ENCODE peak calls at places on chromosomes 13 and 19, in seven cellular contexts. One of them, this sample, is unnamed. For H3K4me1, the result is how much of the 10 kb centered on the place peaks cover.

GRCh38 chr13:97844151-97844550 is 109.3 kb upstream of the IPO5 start:
- ATAC-seq in A549: no peak
- ATAC-seq in body of pancreas: no peak
- ATAC-seq in mucosa of descending colon: no peak
- ATAC-seq in left lung: no peak
- ATAC-seq in CD8-positive, alpha-beta T cell: no peak
- ATAC-seq in RWPE2: no peak
- ATAC-seq in this sample: no peak

GRCh38 chr19:41994994-41995958 is 1.2 kb upstream of the ATP1A3 start:
- ATAC-seq in mucosa of descending colon: no peak
- ATAC-seq in A549: no peak
- ATAC-seq in left lung: no peak
- ATAC-seq in body of pancreas: no peak
- ATAC-seq in CD8-positive, alpha-beta T cell: no peak
- ATAC-seq in RWPE2: no peak
- ATAC-seq in this sample: no peak

GRCh38 chr13:99230991-99231390 is 27.2 kb downstream of the GPR18 start:
- ATAC-seq in left lung: no peak
- ATAC-seq in mucosa of descending colon: no peak
- ATAC-seq in body of pancreas: no peak
- ATAC-seq in CD8-positive, alpha-beta T cell: peak
- ATAC-seq in A549: no peak
- ATAC-seq in RWPE2: no peak
- ATAC-seq in this sample: no peak

GRCh38 chr19:41921280-41922219 is 6.7 kb downstream of the ERFL start:
- ATAC-seq in body of pancreas: no peak
- ATAC-seq in left lung: no peak
- ATAC-seq in RWPE2: no peak
- ATAC-seq in CD8-positive, alpha-beta T cell: peak
- ATAC-seq in A549: no peak
- ATAC-seq in mucosa of descending colon: no peak
- ATAC-seq in this sample: no peak

GRCh38 chr13:46121597-46122163 is 16.8 kb upstream of the CPB2 start:
- ATAC-seq in left lung: no peak
- ATAC-seq in mucosa of descending colon: no peak
- ATAC-seq in CD8-positive, alpha-beta T cell: no peak
- ATAC-seq in body of pancreas: no peak
- ATAC-seq in RWPE2: no peak
- ATAC-seq in A549: no peak
- ATAC-seq in this sample: no peak

GRCh38 chr13:32209670-32210069 is 105.5 kb downstream of the ZAR1L start:
- ATAC-seq in A549: no peak
- ATAC-seq in body of pancreas: no peak
- ATAC-seq in left lung: no peak
- ATAC-seq in RWPE2: no peak
- ATAC-seq in CD8-positive, alpha-beta T cell: no peak
- ATAC-seq in mucosa of descending colon: no peak
- ATAC-seq in this sample: no peak

GRCh38 chr13:94988654-94989053 is 276.3 kb upstream of the SOX21 start:
- ATAC-seq in A549: peak
- ATAC-seq in RWPE2: no peak
- ATAC-seq in body of pancreas: no peak
- ATAC-seq in CD8-positive, alpha-beta T cell: no peak
- ATAC-seq in mucosa of descending colon: no peak
- ATAC-seq in left lung: peak
- ATAC-seq in this sample: no peak

GRCh38 chr13:77207943-77208342 is 119.0 kb downstream of the MYCBP2 start:
- ATAC-seq in body of pancreas: no peak
- ATAC-seq in RWPE2: peak
- ATAC-seq in mucosa of descending colon: no peak
- ATAC-seq in left lung: no peak
- ATAC-seq in A549: no peak
- ATAC-seq in CD8-positive, alpha-beta T cell: no peak
- ATAC-seq in this sample: no peak

GRCh38 chr19:1069009-1069779 is 2.2 kb downstream of the ARHGAP45 start:
- ATAC-seq in RWPE2: no peak
- ATAC-seq in body of pancreas: no peak
- ATAC-seq in mucosa of descending colon: peak
- ATAC-seq in CD8-positive, alpha-beta T cell: peak
- ATAC-seq in A549: no peak
- ATAC-seq in left lung: peak
- ATAC-seq in this sample: peak

GRCh38 chr13:33637978-33638743 is 179.8 kb upstream of the RFC3 start:
- ATAC-seq in RWPE2: peak
- ATAC-seq in CD8-positive, alpha-beta T cell: no peak
- ATAC-seq in mucosa of descending colon: no peak
- ATAC-seq in body of pancreas: no peak
- ATAC-seq in left lung: no peak
- ATAC-seq in A549: no peak
- ATAC-seq in this sample: no peak

GRCh38 chr19:16862826-16863405 is 25.9 kb upstream of the F2RL3 start:
- ATAC-seq in RWPE2: no peak
- ATAC-seq in CD8-positive, alpha-beta T cell: no peak
- ATAC-seq in body of pancreas: no peak
- ATAC-seq in A549: no peak
- ATAC-seq in left lung: no peak
- ATAC-seq in mucosa of descending colon: no peak
- ATAC-seq in this sample: no peak

GRCh38 chr13:24233351-24233901 is 72.9 kb downstream of the SPATA13 start:
- ATAC-seq in left lung: peak
- ATAC-seq in CD8-positive, alpha-beta T cell: no peak
- ATAC-seq in A549: no peak
- ATAC-seq in body of pancreas: no peak
- ATAC-seq in RWPE2: no peak
- ATAC-seq in mucosa of descending colon: no peak
- ATAC-seq in this sample: no peak

GRCh38 chr13:76829572-76830327 is 56.5 kb downstream of the KCTD12 start:
- ATAC-seq in A549: no peak
- ATAC-seq in body of pancreas: peak
- ATAC-seq in RWPE2: no peak
- ATAC-seq in CD8-positive, alpha-beta T cell: no peak
- ATAC-seq in mucosa of descending colon: peak
- ATAC-seq in left lung: peak
- ATAC-seq in this sample: no peak

GRCh38 chr13:44078806-44079378 is 199.2 kb downstream of the LACC1 start:
- ATAC-seq in mucosa of descending colon: no peak
- ATAC-seq in A549: no peak
- ATAC-seq in left lung: no peak
- ATAC-seq in body of pancreas: no peak
- ATAC-seq in CD8-positive, alpha-beta T cell: no peak
- ATAC-seq in RWPE2: no peak
- ATAC-seq in this sample: no peak

GRCh38 chr13:112601351-112601750 is 13.4 kb upstream of the TUBGCP3 start:
- ATAC-seq in mucosa of descending colon: no peak
- ATAC-seq in CD8-positive, alpha-beta T cell: no peak
- ATAC-seq in A549: no peak
- ATAC-seq in left lung: no peak
- ATAC-seq in body of pancreas: no peak
- ATAC-seq in RWPE2: no peak
- ATAC-seq in this sample: no peak

GRCh38 chr19:50668416-50669318 is 19.4 kb downstream of the C19orf81 start:
- ATAC-seq in CD8-positive, alpha-beta T cell: no peak
- ATAC-seq in RWPE2: no peak
- ATAC-seq in A549: peak
- ATAC-seq in body of pancreas: no peak
- ATAC-seq in left lung: no peak
- ATAC-seq in mucosa of descending colon: no peak
- ATAC-seq in this sample: no peak

GRCh38 chr19:1249298-1249989 is 1.1 kb downstream of the MIDN start:
- ATAC-seq in A549: peak
- ATAC-seq in CD8-positive, alpha-beta T cell: peak
- ATAC-seq in mucosa of descending colon: peak
- ATAC-seq in body of pancreas: peak
- ATAC-seq in RWPE2: peak
- ATAC-seq in left lung: peak
- ATAC-seq in this sample: peak

GRCh38 chr13:20090349-20090748 is 70.5 kb downstream of the GJA3 start:
- ATAC-seq in body of pancreas: no peak
- ATAC-seq in left lung: peak
- ATAC-seq in CD8-positive, alpha-beta T cell: peak
- ATAC-seq in A549: no peak
- ATAC-seq in RWPE2: no peak
- ATAC-seq in mucosa of descending colon: peak
- ATAC-seq in this sample: no peak

GRCh38 chr19:39874404-39874803 is 28.2 kb upstream of the FBL start:
- ATAC-seq in body of pancreas: no peak
- ATAC-seq in mucosa of descending colon: no peak
- ATAC-seq in left lung: no peak
- ATAC-seq in A549: no peak
- ATAC-seq in CD8-positive, alpha-beta T cell: no peak
- ATAC-seq in RWPE2: peak
- ATAC-seq in this sample: no peak

GRCh38 chr13:21318891-21319532 is 140.1 kb downstream of the ZDHHC20 start:
- ATAC-seq in CD8-positive, alpha-beta T cell: no peak
- ATAC-seq in body of pancreas: no peak
- ATAC-seq in RWPE2: no peak
- ATAC-seq in A549: no peak
- ATAC-seq in mucosa of descending colon: no peak
- ATAC-seq in left lung: peak
- ATAC-seq in this sample: no peak

GRCh38 chr19:49781394-49781793 is 14.6 kb downstream of the AP2A1 start:
- ATAC-seq in left lung: no peak
- ATAC-seq in body of pancreas: no peak
- ATAC-seq in RWPE2: no peak
- ATAC-seq in mucosa of descending colon: peak
- ATAC-seq in A549: peak
- ATAC-seq in CD8-positive, alpha-beta T cell: no peak
- ATAC-seq in this sample: no peak

GRCh38 chr13:20160346-20161274 is at the start of gene GJA3:
- ATAC-seq in CD8-positive, alpha-beta T cell: peak
- ATAC-seq in A549: peak
- ATAC-seq in RWPE2: peak
- ATAC-seq in left lung: peak
- ATAC-seq in mucosa of descending colon: peak
- ATAC-seq in body of pancreas: no peak
- ATAC-seq in this sample: peak

GRCh38 chr19:57171551-57172081 is 4.3 kb upstream of the DUXA start:
- ATAC-seq in RWPE2: peak
- ATAC-seq in left lung: peak
- ATAC-seq in body of pancreas: peak
- ATAC-seq in mucosa of descending colon: no peak
- ATAC-seq in CD8-positive, alpha-beta T cell: peak
- ATAC-seq in A549: no peak
- ATAC-seq in this sample: peak

GRCh38 chr13:99250977-99251825 is 7.0 kb downstream of the GPR18 start:
- ATAC-seq in A549: no peak
- ATAC-seq in body of pancreas: no peak
- ATAC-seq in RWPE2: no peak
- ATAC-seq in mucosa of descending colon: no peak
- ATAC-seq in left lung: no peak
- ATAC-seq in CD8-positive, alpha-beta T cell: no peak
- ATAC-seq in this sample: no peak

GRCh38 chr19:4064073-4064550 is 2.6 kb downstream of the ZBTB7A start:
- ATAC-seq in mucosa of descending colon: no peak
- ATAC-seq in A549: no peak
- ATAC-seq in body of pancreas: no peak
- ATAC-seq in RWPE2: no peak
- ATAC-seq in CD8-positive, alpha-beta T cell: no peak
- ATAC-seq in left lung: no peak
- ATAC-seq in this sample: no peak
- H3K4me1 ChIP-seq in mucosa of descending colon: under half
- H3K4me1 ChIP-seq in A549: half or more
- H3K4me1 ChIP-seq in body of pancreas: half or more
- H3K4me1 ChIP-seq in RWPE2: under half
- H3K4me1 ChIP-seq in CD8-positive, alpha-beta T cell: half or more
- H3K4me1 ChIP-seq in left lung: under half
- H3K4me1 ChIP-seq in this sample: under half

DNA sequence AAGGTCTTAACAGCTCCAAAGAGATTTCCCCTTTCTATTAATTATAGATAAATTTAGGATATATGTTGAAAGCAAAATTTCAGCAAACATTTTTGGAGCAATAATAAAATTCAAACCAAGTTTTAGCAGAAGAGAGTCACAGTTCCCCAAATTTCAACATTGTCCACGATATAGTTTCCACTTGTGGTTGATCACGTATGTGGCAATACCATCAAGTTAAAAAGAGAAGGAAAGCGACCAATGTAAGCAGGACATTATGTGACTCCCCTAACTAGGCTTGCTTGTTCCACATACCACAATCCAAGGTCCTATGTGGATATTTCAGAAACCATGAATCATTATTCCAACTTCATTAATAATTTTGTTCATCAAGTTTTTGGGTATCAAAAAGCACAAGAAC is 52.8 kb downstream of the ELF1 start:
- ATAC-seq in CD8-positive, alpha-beta T cell: no peak
- ATAC-seq in left lung: peak
- ATAC-seq in body of pancreas: no peak
- ATAC-seq in RWPE2: no peak
- ATAC-seq in A549: no peak
- ATAC-seq in mucosa of descending colon: no peak
- ATAC-seq in this sample: no peak
- H3K4me3 ChIP-seq in CD8-positive, alpha-beta T cell: no peak
- H3K4me3 ChIP-seq in left lung: no peak
- H3K4me3 ChIP-seq in body of pancreas: no peak
- H3K4me3 ChIP-seq in RWPE2: no peak
- H3K4me3 ChIP-seq in A549: no peak
- H3K4me3 ChIP-seq in mucosa of descending colon: no peak
- H3K4me3 ChIP-seq in this sample: no peak

GRCh38 chr13:26719356-26719945 is 41.1 kb downstream of the GPR12 start:
- ATAC-seq in body of pancreas: no peak
- ATAC-seq in CD8-positive, alpha-beta T cell: no peak
- ATAC-seq in RWPE2: no peak
- ATAC-seq in left lung: no peak
- ATAC-seq in A549: no peak
- ATAC-seq in mucosa of descending colon: no peak
- ATAC-seq in this sample: no peak
- TF ChIP-seq CTCF in body of pancreas: no peak
- TF ChIP-seq CTCF in CD8-positive, alpha-beta T cell: no peak
- TF ChIP-seq CTCF in RWPE2: no peak
- TF ChIP-seq CTCF in left lung: no peak
- TF ChIP-seq CTCF in A549: no peak
- TF ChIP-seq CTCF in mucosa of descending colon: no peak
- TF ChIP-seq CTCF in this sample: no peak

DNA sequence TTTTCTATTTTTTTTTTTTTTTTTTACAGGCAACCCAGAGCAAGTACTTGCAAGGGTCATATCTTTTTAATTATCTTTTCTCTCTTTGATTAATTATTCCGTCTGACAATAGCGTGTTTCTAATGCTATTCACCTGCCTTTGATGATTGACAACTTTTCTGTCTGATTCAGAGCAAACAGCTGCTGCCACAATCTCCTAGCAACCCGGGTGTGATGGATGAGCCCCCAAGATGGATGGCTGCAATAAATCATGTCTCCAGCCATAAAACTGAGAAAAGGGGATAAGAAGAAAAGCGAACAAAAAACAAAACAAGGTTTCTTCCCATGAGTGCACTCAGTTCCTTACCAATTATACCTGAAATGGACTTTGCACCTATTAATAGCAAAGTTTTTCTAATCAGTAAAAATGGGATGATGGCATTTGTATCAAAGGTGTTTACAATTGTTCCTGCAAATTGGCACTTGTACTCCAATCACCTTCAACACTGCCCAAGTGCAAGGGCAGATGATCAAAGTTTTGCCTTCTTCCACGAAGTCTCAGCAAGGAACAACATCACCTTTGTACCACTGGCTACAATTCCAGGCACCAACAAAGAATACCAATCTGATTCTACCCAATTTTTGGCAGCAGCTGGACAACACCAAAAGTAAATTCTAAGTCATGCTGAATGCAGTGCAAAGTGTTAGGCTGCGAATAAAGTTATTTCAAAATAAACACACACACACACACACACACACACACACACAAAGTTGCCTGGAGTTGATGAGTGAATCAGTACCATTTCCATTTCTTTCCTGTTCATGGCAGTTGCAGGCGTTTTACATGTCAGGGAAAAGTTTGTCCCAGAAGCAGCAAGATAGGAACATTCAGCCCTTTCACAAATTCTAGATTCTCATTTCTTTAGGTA is 12.0 kb downstream of the TSHZ3 start:
- ATAC-seq in body of pancreas: no peak
- ATAC-seq in CD8-positive, alpha-beta T cell: no peak
- ATAC-seq in mucosa of descending colon: no peak
- ATAC-seq in A549: no peak
- ATAC-seq in left lung: no peak
- ATAC-seq in RWPE2: no peak
- ATAC-seq in this sample: no peak
- H3K4me1 ChIP-seq in body of pancreas: under half
- H3K4me1 ChIP-seq in CD8-positive, alpha-beta T cell: under half
- H3K4me1 ChIP-seq in mucosa of descending colon: under half
- H3K4me1 ChIP-seq in A549: under half
- H3K4me1 ChIP-seq in left lung: under half
- H3K4me1 ChIP-seq in RWPE2: under half
- H3K4me1 ChIP-seq in this sample: under half